ENCODE peak calls at places on chromosome 5, in nine cellular contexts. C, N, M, O, P, L, I, U and B are unnamed samples.
A peak's percentile ranks its signal among the peaks of the same experiment; 100 is the strongest.

GRCh38 chr5:143828710-143829109 is 16.7 kb downstream of the HMHB1 start:
- DNase-seq in N (no peak), M (no peak), O (no peak), L (no peak), C (peak; percentile 55), P (no peak), U (no peak), I (no peak), B (peak; percentile 19)

GRCh38 chr5:41508186-41508585 is 2.2 kb downstream of the PLCXD3 start:
- DNase-seq in C (no peak), N (no peak), O (no peak), U (no peak), L (peak; percentile 37), M (no peak), P (no peak), I (no peak), B (no peak)

GRCh38 chr5:78765756-78766411 is 117.3 kb upstream of the LHFPL2 start:
- DNase-seq in U (no peak), P (no peak), C (no peak), O (peak; percentile 61), I (no peak), L (no peak), M (no peak), N (no peak), B (no peak)

GRCh38 chr5:10863763-10864383 is 102.8 kb upstream of the DAP start:
- DNase-seq in C (peak; percentile 71), N (peak; percentile 21), O (peak; percentile 48), I (peak; percentile 38), U (peak; percentile 59), L (peak; percentile 28), P (no peak), M (no peak), B (peak; percentile 33)

GRCh38 chr5:120544043-120544442 is 79.9 kb downstream of the PRR16 start:
- DNase-seq in I (no peak), P (no peak), N (no peak), C (no peak), O (no peak), M (no peak), U (no peak), L (no peak), B (no peak)

GRCh38 chr5:52468980-52469379 is 318.7 kb upstream of the ITGA1 start:
- DNase-seq in C (no peak), P (no peak), I (peak; percentile 4), U (no peak), O (no peak), N (no peak), L (no peak), M (no peak), B (no peak)

GRCh38 chr5:90440644-90441043 is 31.1 kb upstream of the CETN3 start:
- DNase-seq in O (no peak), P (no peak), L (no peak), N (no peak), M (no peak), I (no peak), U (no peak), C (no peak), B (no peak)

GRCh38 chr5:96662725-96663513 is 743 bp downstream of the CAST start:
- DNase-seq in P (peak; percentile 47), M (no peak), L (peak; percentile 82), O (peak; percentile 89), U (peak; percentile 89), C (peak; percentile 90), N (peak; percentile 92), I (peak; percentile 93), B (peak; percentile 44)

DNA sequence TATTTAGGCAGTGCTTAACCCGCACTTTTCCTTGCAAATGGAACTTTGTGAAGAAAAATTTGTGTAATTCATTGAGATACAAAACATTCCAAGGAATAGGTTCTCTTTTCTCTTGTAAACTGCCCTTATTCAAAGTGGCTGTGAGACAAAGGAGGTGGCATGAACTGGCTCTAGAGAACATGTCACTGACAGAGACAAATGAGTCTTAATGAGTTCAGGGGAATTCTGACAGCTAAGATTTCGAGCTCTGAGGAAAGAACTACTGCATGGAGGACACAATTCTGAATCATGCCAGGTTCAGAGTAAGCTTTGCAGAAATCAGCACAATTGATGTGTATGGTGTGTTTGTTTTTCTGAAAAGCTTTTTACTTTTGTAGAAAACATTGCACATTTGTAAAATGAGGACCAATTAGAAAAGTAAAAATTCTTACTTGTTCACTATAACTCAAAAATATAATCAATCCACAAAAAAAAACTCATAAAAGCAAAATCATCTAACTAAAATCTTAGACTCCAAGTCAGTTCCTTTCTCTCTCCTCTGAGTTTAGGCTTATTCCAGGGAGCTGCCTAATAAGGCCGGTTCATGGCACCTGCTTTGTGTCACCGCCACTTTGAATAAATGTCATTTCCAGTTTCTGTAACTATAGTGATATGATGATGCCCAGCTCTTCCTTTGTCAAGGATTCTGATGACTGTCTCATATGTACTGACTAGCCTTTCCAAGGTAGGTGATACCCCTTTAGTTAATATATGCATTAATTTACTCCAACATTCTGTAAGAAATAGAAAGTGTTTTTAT is 163.2 kb downstream of the HCN1 start:
- DNase-seq in I (no peak), M (no peak), N (no peak), L (no peak), C (no peak), O (no peak), U (no peak), P (no peak), B (no peak)
- H3K4me3 ChIP-seq in I (no peak overlapping the region), M (no peak overlapping the region), N (no peak overlapping the region), L (no peak overlapping the region), C (no peak overlapping the region), O (no peak overlapping the region), U (no peak overlapping the region), P (no peak overlapping the region), B (no peak overlapping the region)

GRCh38 chr5:2752059-2752874 is 790 bp upstream of the IRX2 start:
- DNase-seq in P (no peak), L (no peak), I (no peak), O (peak; percentile 44), N (no peak), M (no peak), U (no peak), C (no peak), B (no peak)
- H3K4me3 ChIP-seq in P (no peak overlapping the region), L (peak overlapping the region; percentile 89), I (peak overlapping the region; percentile 9), O (peak overlapping the region; percentile 43), N (peak overlapping the region; percentile 50), M (peak overlapping the region; percentile 49), U (no peak overlapping the region), C (no peak overlapping the region), B (no peak overlapping the region)

GRCh38 chr5:15433709-15434108 is 66.3 kb upstream of the FBXL7 start:
- DNase-seq in C (no peak), U (no peak), L (no peak), P (no peak), N (no peak), I (no peak), O (no peak), M (no peak), B (no peak)
- H3K4me3 ChIP-seq in C (no peak overlapping the region), U (no peak overlapping the region), L (no peak overlapping the region), P (no peak overlapping the region), N (no peak overlapping the region), I (no peak overlapping the region), O (no peak overlapping the region), M (no peak overlapping the region), B (no peak overlapping the region)

GRCh38 chr5:140408750-140409241 is 7.2 kb downstream of the ANKHD1 start:
- DNase-seq in U (no peak), N (no peak), O (no peak), I (no peak), C (no peak), P (no peak), M (no peak), L (peak; percentile 63), B (no peak)
- H3K4me3 ChIP-seq in U (no peak overlapping the region), N (no peak overlapping the region), O (no peak overlapping the region), I (no peak overlapping the region), C (no peak overlapping the region), P (no peak overlapping the region), M (no peak overlapping the region), L (no peak overlapping the region), B (no peak overlapping the region)

GRCh38 chr5:181054138-181054537 is 14.1 kb downstream of the BTNL9 start:
- DNase-seq in C (no peak), O (no peak), I (no peak), N (no peak), U (no peak), M (no peak), L (no peak), P (no peak), B (no peak)
- H3K4me3 ChIP-seq in C (peak overlapping the region; percentile 58), O (no peak overlapping the region), I (no peak overlapping the region), N (peak overlapping the region; percentile 66), U (peak overlapping the region; percentile 84), M (no peak overlapping the region), L (no peak overlapping the region), P (no peak overlapping the region), B (no peak overlapping the region)

GRCh38 chr5:133827830-133828229 is 140.6 kb downstream of the C5orf15 start:
- DNase-seq in U (no peak), M (no peak), O (no peak), P (no peak), C (no peak), N (no peak), L (no peak), I (no peak), B (no peak)
- H3K4me3 ChIP-seq in U (no peak overlapping the region), M (no peak overlapping the region), O (no peak overlapping the region), P (no peak overlapping the region), C (no peak overlapping the region), N (no peak overlapping the region), L (no peak overlapping the region), I (no peak overlapping the region), B (no peak overlapping the region)